ENCODE peak calls at places on chromosomes 12 and 14, in six cellular contexts. P is AG10803; N is RPMI8226; Z is sciatic nerve; X is CD8-positive, alpha-beta T cell; E is LNCaP clone FGC. J is an unnamed sample.
A peak's percentile ranks its signal among the peaks of the same experiment; 100 is the strongest.

GRCh38 chr12:54182086-54182485 is 6.7 kb downstream of the SMUG1 start:
- DNase-seq in N (no peak), E (no peak), Z (no peak), X (no peak), P (no peak), J (no peak)

GRCh38 chr14:21241218-21241819 is 27.9 kb downstream of the HNRNPC start:
- DNase-seq in E (no peak), P (peak; percentile 58), Z (no peak), N (no peak), X (no peak), J (no peak)

GRCh38 chr14:31880935-31881334 is 196.2 kb upstream of the ARHGAP5 start:
- DNase-seq in X (no peak), Z (no peak), E (no peak), N (no peak), P (peak; percentile 94), J (no peak)

GRCh38 chr12:52611080-52611468 is 7.3 kb downstream of the KRT73 start:
- DNase-seq in X (no peak), P (no peak), Z (no peak), N (no peak), E (no peak), J (no peak)

GRCh38 chr12:50991296-50991695 is 34.9 kb downstream of the SLC11A2 start:
- DNase-seq in P (no peak), Z (no peak), X (no peak), N (no peak), E (no peak), J (no peak)

GRCh38 chr12:1791104-1791927 is 29.0 kb upstream of the LRTM2 start:
- DNase-seq in E (peak; percentile 27), P (peak; percentile 63), Z (peak; percentile 78), N (peak; percentile 70), X (peak; percentile 68), J (peak; percentile 84)

GRCh38 chr12:119876761-119877638 is at the start of gene CIT:
- DNase-seq in Z (peak; percentile 89), N (peak; percentile 95), P (peak; percentile 90), X (peak; percentile 84), E (peak; percentile 93), J (peak; percentile 95)

GRCh38 chr12:85283560-85283959 is 3.5 kb downstream of the ALX1 start:
- DNase-seq in Z (no peak), X (no peak), E (no peak), P (no peak), N (no peak), J (no peak)

GRCh38 chr12:19129486-19130223 is at the start of gene PLEKHA5:
- DNase-seq in E (no peak), X (peak; percentile 27), P (peak; percentile 71), Z (peak; percentile 80), N (peak; percentile 36), J (peak; percentile 86)

GRCh38 chr12:46387697-46388096 is 15.1 kb upstream of the SLC38A2 start:
- DNase-seq in Z (no peak), X (peak; percentile 44), P (no peak), E (no peak), N (peak; percentile 91), J (no peak)

GRCh38 chr14:73740921-73741326 is 26.7 kb upstream of the PNMA1 start:
- DNase-seq in N (no peak), Z (peak; percentile 83), P (peak; percentile 51), X (no peak), E (peak; percentile 76), J (no peak)

GRCh38 chr12:107309020-107309419 is 215.7 kb upstream of the CRY1 start:
- DNase-seq in Z (no peak), E (no peak), N (no peak), P (no peak), X (peak; percentile 20), J (no peak)

GRCh38 chr14:56490379-56490778 is 89.2 kb upstream of the TMEM260 start:
- DNase-seq in P (peak; percentile 39), X (no peak), N (peak; percentile 39), E (no peak), Z (no peak), J (peak; percentile 72)

GRCh38 chr12:117148642-117149041 is 41.6 kb downstream of the FBXO21 start:
- DNase-seq in N (no peak), P (no peak), Z (no peak), E (no peak), X (no peak), J (no peak)

GRCh38 chr12:32603858-32604257 is 75.2 kb upstream of the DNM1L start:
- DNase-seq in Z (no peak), E (no peak), N (no peak), P (peak; percentile 68), X (no peak), J (no peak)

GRCh38 chr12:120252071-120252906 is 13.2 kb downstream of the PXN start:
- DNase-seq in P (no peak), Z (no peak), X (peak; percentile 75), E (no peak), N (no peak), J (no peak)

GRCh38 chr14:21025374-21026151 is 702 bp upstream of the NDRG2 start:
- DNase-seq in E (no peak), P (no peak), X (peak; percentile 15), Z (peak; percentile 88), N (no peak), J (peak; percentile 53)

GRCh38 chr12:106301611-106302321 is 767 bp upstream of the TCP11L2 start:
- DNase-seq in N (peak; percentile 87), P (peak; percentile 25), E (peak; percentile 87), Z (peak; percentile 69), X (peak; percentile 75), J (peak; percentile 86)

GRCh38 chr12:129052373-129052772 is 199.1 kb downstream of the GLT1D1 start:
- DNase-seq in P (no peak), X (no peak), E (no peak), N (no peak), Z (no peak), J (no peak)

GRCh38 chr12:127696963-127697362 is 570.0 kb upstream of the TMEM132C start:
- DNase-seq in P (no peak), N (no peak), X (no peak), Z (no peak), E (no peak), J (no peak)

GRCh38 chr14:105862581-105863239 is 336.3 kb downstream of the TMEM121 start:
- DNase-seq in E (no peak), Z (peak; percentile 26), N (no peak), P (no peak), X (peak; percentile 2), J (no peak)

J was measured in NCI-H1417.